ENCODE peak calls at places on chromosomes 2 and 18, in eight cellular contexts. S, T, F, H, P, U, G and N are unnamed samples.

GRCh38 chr2:236295481-236295880 is 31.3 kb upstream of the ASB18 start:
- DNase-seq in S (no peak), T (no peak), F (no peak), H (no peak), P (no peak), U (no peak), G (no peak), N (no peak)

GRCh38 chr2:37084797-37085196 is 479 bp downstream of the GPATCH11 start:
- DNase-seq in S (no peak), T (no peak), F (no peak), H (no peak), P (no peak), U (no peak), G (no peak), N (no peak)

GRCh38 chr2:19021721-19022120 is 336.7 kb downstream of the OSR1 start:
- DNase-seq in S (no peak), T (peak), F (no peak), H (no peak), P (no peak), U (no peak), G (no peak), N (no peak)

GRCh38 chr2:190968522-190968921 is 45.4 kb downstream of the STAT1 start:
- DNase-seq in S (no peak), T (no peak), F (no peak), H (no peak), P (no peak), U (no peak), G (no peak), N (no peak)

GRCh38 chr2:189819297-189819704 is 35.1 kb downstream of the PMS1 start:
- DNase-seq in S (no peak), T (peak), F (no peak), H (no peak), P (no peak), U (no peak), G (no peak), N (no peak)

GRCh38 chr18:54690198-54690597 is 99.2 kb downstream of the DYNAP start:
- DNase-seq in S (no peak), T (peak), F (no peak), H (no peak), P (no peak), U (no peak), G (no peak), N (no peak)

GRCh38 chr18:70250781-70251180 is 38.1 kb upstream of the SOCS6 start:
- DNase-seq in S (no peak), T (no peak), F (no peak), H (no peak), P (no peak), U (no peak), G (no peak), N (peak)

GRCh38 chr18:22167471-22168151 is 1.8 kb upstream of the GATA6 start:
- DNase-seq in S (no peak), T (peak), F (no peak), H (no peak), P (no peak), U (no peak), G (no peak), N (no peak)

GRCh38 chr2:10126627-10127026 is 4.1 kb downstream of the RRM2 start:
- DNase-seq in S (no peak), T (peak), F (no peak), H (no peak), P (no peak), U (no peak), G (no peak), N (no peak)

GRCh38 chr2:142980246-142981068 is 103.0 kb downstream of the KYNU start:
- DNase-seq in S (no peak), T (peak), F (peak), H (peak), P (no peak), U (no peak), G (peak), N (no peak)

GRCh38 chr2:173175222-173175621 is 99.6 kb downstream of the MAP3K20 start:
- DNase-seq in S (no peak), T (peak), F (no peak), H (no peak), P (no peak), U (no peak), G (no peak), N (no peak)

GRCh38 chr2:205002390-205002789 is 457.1 kb downstream of the PARD3B start:
- DNase-seq in S (no peak), T (no peak), F (no peak), H (no peak), P (no peak), U (no peak), G (no peak), N (no peak)

GRCh38 chr18:78069784-78070664 is 820.4 kb downstream of the GALR1 start:
- DNase-seq in S (no peak), T (no peak), F (no peak), H (peak), P (no peak), U (no peak), G (no peak), N (peak)

GRCh38 chr18:67104700-67105284 is 411.7 kb downstream of the DSEL start:
- DNase-seq in S (peak), T (peak), F (peak), H (peak), P (no peak), U (peak), G (peak), N (peak)

GRCh38 chr18:76530846-76531245 is 35.8 kb upstream of the ZNF516 start:
- DNase-seq in S (no peak), T (no peak), F (no peak), H (no peak), P (no peak), U (no peak), G (no peak), N (no peak)

GRCh38 chr2:168166902-168167510 is 80.4 kb downstream of the STK39 start:
- DNase-seq in S (no peak), T (no peak), F (peak), H (no peak), P (no peak), U (no peak), G (no peak), N (no peak)

GRCh38 chr2:215839816-215840215 is 173.5 kb downstream of the MREG start:
- DNase-seq in S (no peak), T (no peak), F (no peak), H (no peak), P (no peak), U (no peak), G (no peak), N (no peak)

GRCh38 chr2:236177604-236177966 is 9.4 kb upstream of the GBX2 start:
- DNase-seq in S (peak), T (peak), F (no peak), H (peak), P (no peak), U (no peak), G (peak), N (peak)

GRCh38 chr2:170177950-170178781 is at the start of gene MYO3B:
- DNase-seq in S (no peak), T (peak), F (no peak), H (no peak), P (no peak), U (no peak), G (no peak), N (peak)

GRCh38 chr18:35191252-35192025 is 49.4 kb upstream of the ZNF397 start:
- DNase-seq in S (no peak), T (no peak), F (no peak), H (no peak), P (no peak), U (no peak), G (no peak), N (no peak)

GRCh38 chr2:226187601-226188000 is 612.0 kb downstream of the IRS1 start:
- DNase-seq in S (no peak), T (peak), F (no peak), H (no peak), P (no peak), U (no peak), G (no peak), N (no peak)